ENCODE peak calls at places on chromosomes 12 and 14, in nine cellular contexts. One of them, this sample, is unnamed.
A peak's percentile ranks its signal among the peaks of the same experiment; 100 is the strongest.

GRCh38 chr12:116332705-116333380 is 55.4 kb upstream of the MED13L start:
- DNase-seq in breast epithelium: no peak
- DNase-seq in endodermal cell: no peak
- DNase-seq in SK-N-SH: no peak
- DNase-seq in endothelial cell of umbilical vein: no peak
- DNase-seq in PC-3: no peak
- DNase-seq in lower lobe of right lung: no peak
- DNase-seq in A549: no peak
- DNase-seq in right atrium auricular region: no peak
- DNase-seq in this sample: no peak

GRCh38 chr12:88503344-88503743 is 76.9 kb downstream of the KITLG start:
- DNase-seq in breast epithelium: no peak
- DNase-seq in endodermal cell: no peak
- DNase-seq in SK-N-SH: no peak
- DNase-seq in endothelial cell of umbilical vein: no peak
- DNase-seq in PC-3: no peak
- DNase-seq in lower lobe of right lung: no peak
- DNase-seq in A549: no peak
- DNase-seq in right atrium auricular region: no peak
- DNase-seq in this sample: no peak

GRCh38 chr14:64082837-64083236 is 211.3 kb downstream of the ESR2 start:
- DNase-seq in breast epithelium: no peak
- DNase-seq in endodermal cell: no peak
- DNase-seq in SK-N-SH: no peak
- DNase-seq in endothelial cell of umbilical vein: no peak
- DNase-seq in PC-3: no peak
- DNase-seq in lower lobe of right lung: no peak
- DNase-seq in A549: no peak
- DNase-seq in right atrium auricular region: no peak
- DNase-seq in this sample: no peak

GRCh38 chr12:89080797-89081470 is 271.4 kb downstream of the DUSP6 start:
- DNase-seq in breast epithelium: no peak
- DNase-seq in endodermal cell: no peak
- DNase-seq in SK-N-SH: no peak
- DNase-seq in endothelial cell of umbilical vein: peak; percentile 86
- DNase-seq in PC-3: peak; percentile 37
- DNase-seq in lower lobe of right lung: no peak
- DNase-seq in A549: no peak
- DNase-seq in right atrium auricular region: no peak
- DNase-seq in this sample: no peak

GRCh38 chr12:52906049-52906645 is 1.3 kb upstream of the KRT8 start:
- DNase-seq in breast epithelium: no peak
- DNase-seq in endodermal cell: peak; percentile 68
- DNase-seq in SK-N-SH: no peak
- DNase-seq in endothelial cell of umbilical vein: no peak
- DNase-seq in PC-3: peak; percentile 22
- DNase-seq in lower lobe of right lung: no peak
- DNase-seq in A549: no peak
- DNase-seq in right atrium auricular region: no peak
- DNase-seq in this sample: no peak

GRCh38 chr14:55599250-55599879 is 19.4 kb downstream of the KTN1 start:
- DNase-seq in breast epithelium: peak; percentile 47
- DNase-seq in endodermal cell: no peak
- DNase-seq in SK-N-SH: no peak
- DNase-seq in endothelial cell of umbilical vein: no peak
- DNase-seq in PC-3: peak; percentile 95
- DNase-seq in lower lobe of right lung: peak; percentile 58
- DNase-seq in A549: no peak
- DNase-seq in right atrium auricular region: no peak
- DNase-seq in this sample: no peak

GRCh38 chr14:73418227-73418626 is 40.1 kb downstream of the NUMB start:
- DNase-seq in breast epithelium: no peak
- DNase-seq in endodermal cell: no peak
- DNase-seq in SK-N-SH: no peak
- DNase-seq in endothelial cell of umbilical vein: no peak
- DNase-seq in PC-3: no peak
- DNase-seq in lower lobe of right lung: no peak
- DNase-seq in A549: no peak
- DNase-seq in right atrium auricular region: no peak
- DNase-seq in this sample: no peak

GRCh38 chr12:126681676-126682075 is 1585.3 kb upstream of the TMEM132C start:
- DNase-seq in breast epithelium: no peak
- DNase-seq in endodermal cell: no peak
- DNase-seq in SK-N-SH: no peak
- DNase-seq in endothelial cell of umbilical vein: no peak
- DNase-seq in PC-3: no peak
- DNase-seq in lower lobe of right lung: no peak
- DNase-seq in A549: no peak
- DNase-seq in right atrium auricular region: no peak
- DNase-seq in this sample: no peak

DNA sequence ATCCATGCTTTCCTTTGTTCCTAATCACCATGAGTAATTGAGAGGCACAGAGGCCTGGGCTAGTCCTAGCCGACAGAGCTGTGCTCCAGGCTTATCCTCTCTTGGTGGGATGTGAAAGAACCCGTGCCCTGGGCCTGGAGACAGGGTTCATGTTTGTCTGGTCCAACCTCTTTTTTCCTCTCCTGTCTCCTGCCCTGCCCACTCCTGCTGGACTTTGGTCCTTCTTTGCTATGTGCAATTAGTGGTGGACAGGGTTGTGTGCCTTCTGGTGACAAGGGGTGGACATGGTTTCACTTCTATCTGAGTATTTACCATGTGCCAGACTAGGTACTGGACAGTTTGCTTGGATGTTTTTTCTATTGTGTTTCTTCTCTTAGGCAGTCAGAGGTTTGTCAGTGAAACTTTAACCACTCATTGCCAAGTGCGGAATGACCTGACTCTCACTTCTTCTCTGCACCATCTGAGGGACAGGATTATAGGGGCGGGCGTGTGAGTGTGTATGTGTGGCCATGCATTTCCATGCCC is 126.1 kb downstream of the SMOC1 start:
- DNase-seq in breast epithelium: no peak
- DNase-seq in endodermal cell: no peak
- DNase-seq in SK-N-SH: no peak
- DNase-seq in endothelial cell of umbilical vein: no peak
- DNase-seq in PC-3: no peak
- DNase-seq in lower lobe of right lung: no peak
- DNase-seq in A549: no peak
- DNase-seq in right atrium auricular region: no peak
- DNase-seq in this sample: no peak
- H3K4me3 ChIP-seq in breast epithelium: no peak overlapping the region
- H3K4me3 ChIP-seq in endodermal cell: no peak overlapping the region
- H3K4me3 ChIP-seq in SK-N-SH: no peak overlapping the region
- H3K4me3 ChIP-seq in endothelial cell of umbilical vein: no peak overlapping the region
- H3K4me3 ChIP-seq in PC-3: no peak overlapping the region
- H3K4me3 ChIP-seq in lower lobe of right lung: no peak overlapping the region
- H3K4me3 ChIP-seq in A549: no peak overlapping the region
- H3K4me3 ChIP-seq in right atrium auricular region: no peak overlapping the region
- H3K4me3 ChIP-seq in this sample: no peak overlapping the region

DNA sequence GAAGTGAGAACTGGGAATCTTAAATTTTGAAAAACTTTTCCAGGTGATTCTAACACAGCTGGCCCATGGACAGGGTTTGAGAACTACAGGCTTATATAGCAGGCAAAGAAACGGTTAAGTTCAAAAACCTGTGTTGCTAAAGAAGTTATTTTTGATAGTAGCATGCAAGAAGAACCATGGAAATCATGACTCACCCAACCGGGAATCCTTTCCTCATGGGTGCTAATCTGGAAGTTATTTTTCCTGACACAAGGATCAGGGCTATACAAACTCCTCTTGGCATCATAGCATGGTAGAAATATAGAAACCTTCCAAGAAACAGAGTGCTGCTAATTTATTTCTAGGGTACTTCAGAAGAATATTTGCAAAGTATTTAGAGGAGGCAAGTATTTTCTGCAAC is 588.7 kb downstream of the CCER1 start:
- DNase-seq in breast epithelium: no peak
- DNase-seq in endodermal cell: no peak
- DNase-seq in SK-N-SH: no peak
- DNase-seq in endothelial cell of umbilical vein: peak; percentile 63
- DNase-seq in PC-3: peak; percentile 10
- DNase-seq in lower lobe of right lung: no peak
- DNase-seq in A549: no peak
- DNase-seq in right atrium auricular region: no peak
- DNase-seq in this sample: no peak
- H3K27ac ChIP-seq in breast epithelium: no peak overlapping the region
- H3K27ac ChIP-seq in endodermal cell: no peak overlapping the region
- H3K27ac ChIP-seq in SK-N-SH: no peak overlapping the region
- H3K27ac ChIP-seq in endothelial cell of umbilical vein: no peak overlapping the region
- H3K27ac ChIP-seq in PC-3: no peak overlapping the region
- H3K27ac ChIP-seq in lower lobe of right lung: no peak overlapping the region
- H3K27ac ChIP-seq in A549: no peak overlapping the region
- H3K27ac ChIP-seq in right atrium auricular region: no peak overlapping the region
- H3K27ac ChIP-seq in this sample: no peak overlapping the region

DNA sequence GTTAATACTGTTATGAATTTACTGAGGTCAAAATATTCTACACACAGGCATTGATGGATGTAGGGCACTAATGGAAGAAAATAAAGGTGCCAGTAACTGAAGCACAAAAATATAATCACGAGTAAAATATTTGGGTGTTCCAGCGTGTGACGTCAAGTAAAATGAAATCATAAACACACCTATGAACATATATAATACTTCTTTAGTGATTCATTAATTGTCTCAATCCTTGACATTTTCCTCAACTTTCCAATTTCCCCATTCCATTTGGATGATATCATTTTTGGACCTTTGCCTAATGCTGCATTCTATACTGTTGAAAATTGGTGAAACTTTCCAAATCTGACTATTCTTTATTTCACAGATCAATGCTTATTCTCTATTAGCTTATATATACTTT is 649.3 kb downstream of the GALC start:
- DNase-seq in breast epithelium: no peak
- DNase-seq in endodermal cell: no peak
- DNase-seq in SK-N-SH: no peak
- DNase-seq in endothelial cell of umbilical vein: no peak
- DNase-seq in PC-3: no peak
- DNase-seq in lower lobe of right lung: no peak
- DNase-seq in A549: no peak
- DNase-seq in right atrium auricular region: no peak
- DNase-seq in this sample: no peak
- H3K9me3 ChIP-seq in breast epithelium: no peaks in the 10 kb centered on the region
- H3K9me3 ChIP-seq in endodermal cell: no peaks in the 10 kb centered on the region
- H3K9me3 ChIP-seq in SK-N-SH: no peaks in the 10 kb centered on the region
- H3K9me3 ChIP-seq in endothelial cell of umbilical vein: peaks cover 7% of the 10 kb centered on the region
- H3K9me3 ChIP-seq in PC-3: peaks cover 4% of the 10 kb centered on the region
- H3K9me3 ChIP-seq in lower lobe of right lung: no peaks in the 10 kb centered on the region
- H3K9me3 ChIP-seq in A549: no peaks in the 10 kb centered on the region
- H3K9me3 ChIP-seq in right atrium auricular region: no peaks in the 10 kb centered on the region
- H3K9me3 ChIP-seq in this sample: no peaks in the 10 kb centered on the region

DNA sequence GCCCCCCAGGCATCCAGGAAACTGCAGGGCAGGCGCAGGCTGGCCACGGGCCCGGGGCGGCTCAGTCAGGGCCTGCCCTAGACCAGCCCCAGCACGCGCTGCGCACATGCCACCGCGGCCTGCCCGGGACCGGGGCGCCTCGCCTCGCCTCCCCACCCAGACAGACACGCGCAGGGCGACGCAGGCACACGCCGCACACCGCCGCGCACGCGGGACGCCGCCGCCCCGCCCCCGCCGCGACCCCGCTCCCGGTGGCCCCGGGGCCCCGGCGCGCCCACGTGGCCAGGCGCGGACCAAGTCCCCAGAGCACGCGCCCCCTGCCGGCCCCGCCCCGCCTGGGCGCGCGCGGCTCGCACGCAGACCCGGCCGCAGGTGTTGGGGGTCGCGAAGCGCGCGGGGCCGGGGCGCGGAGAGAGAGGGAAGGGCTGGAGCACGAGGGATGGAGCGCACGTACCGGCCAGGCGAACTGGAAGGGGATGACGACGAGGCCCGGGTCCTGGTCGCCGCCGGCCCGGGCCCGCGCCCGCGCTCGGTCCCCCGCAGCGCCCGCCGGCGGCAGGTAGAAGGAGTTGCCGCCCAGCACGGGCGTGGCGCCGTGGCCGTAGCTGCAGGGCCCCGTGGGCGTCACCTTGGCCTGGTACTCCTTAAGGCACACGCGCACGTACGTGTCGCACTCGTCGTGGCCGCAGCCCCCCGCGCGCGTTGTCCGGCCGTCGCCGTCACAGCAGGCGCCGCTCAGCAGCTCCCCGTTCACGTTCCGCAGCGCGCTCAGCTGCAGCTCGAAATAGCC is 1.1 kb downstream of the JAG2 start:
- DNase-seq in breast epithelium: no peak
- DNase-seq in endodermal cell: peak; percentile 73
- DNase-seq in SK-N-SH: peak; percentile 83
- DNase-seq in endothelial cell of umbilical vein: no peak
- DNase-seq in PC-3: peak; percentile 50
- DNase-seq in lower lobe of right lung: peak; percentile 66
- DNase-seq in A549: no peak
- DNase-seq in right atrium auricular region: no peak
- DNase-seq in this sample: no peak
- H3K4me3 ChIP-seq in breast epithelium: peak overlapping the region; percentile 33
- H3K4me3 ChIP-seq in endodermal cell: peak overlapping the region; percentile 73
- H3K4me3 ChIP-seq in SK-N-SH: no peak overlapping the region
- H3K4me3 ChIP-seq in endothelial cell of umbilical vein: peak overlapping the region; percentile 60
- H3K4me3 ChIP-seq in PC-3: peak overlapping the region; percentile 72
- H3K4me3 ChIP-seq in lower lobe of right lung: peak overlapping the region; percentile 61
- H3K4me3 ChIP-seq in A549: peak overlapping the region; percentile 59
- H3K4me3 ChIP-seq in right atrium auricular region: peak overlapping the region; percentile 37
- H3K4me3 ChIP-seq in this sample: no peak overlapping the region

DNA sequence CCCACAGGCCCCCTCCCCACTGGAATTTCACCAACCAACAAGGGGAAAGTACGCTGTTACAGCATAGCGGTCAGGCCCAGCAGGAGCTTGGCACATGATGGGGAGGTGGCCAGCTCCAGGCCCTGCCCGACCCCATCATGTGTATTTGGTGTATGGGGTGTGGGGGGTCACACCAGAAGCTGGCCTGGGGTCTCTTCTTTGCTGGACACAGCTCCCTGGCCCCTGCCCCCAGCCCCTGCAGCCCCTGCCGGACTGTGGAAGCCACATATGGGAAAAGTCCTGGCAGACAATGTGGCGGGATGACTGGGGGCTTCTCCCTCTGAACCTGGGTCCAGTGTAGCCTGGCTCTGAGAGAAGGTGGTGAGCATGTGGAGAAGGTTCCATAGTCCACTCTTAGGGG is 12.4 kb downstream of the NGB start:
- DNase-seq in breast epithelium: no peak
- DNase-seq in endodermal cell: no peak
- DNase-seq in SK-N-SH: no peak
- DNase-seq in endothelial cell of umbilical vein: no peak
- DNase-seq in PC-3: no peak
- DNase-seq in lower lobe of right lung: peak; percentile 30
- DNase-seq in A549: no peak
- DNase-seq in right atrium auricular region: no peak
- DNase-seq in this sample: no peak
- H3K27ac ChIP-seq in breast epithelium: no peak overlapping the region
- H3K27ac ChIP-seq in endodermal cell: no peak overlapping the region
- H3K27ac ChIP-seq in SK-N-SH: no peak overlapping the region
- H3K27ac ChIP-seq in endothelial cell of umbilical vein: no peak overlapping the region
- H3K27ac ChIP-seq in PC-3: no peak overlapping the region
- H3K27ac ChIP-seq in lower lobe of right lung: no peak overlapping the region
- H3K27ac ChIP-seq in A549: no peak overlapping the region
- H3K27ac ChIP-seq in right atrium auricular region: no peak overlapping the region
- H3K27ac ChIP-seq in this sample: no peak overlapping the region

This sample was measured in AG04450.